ENCODE peak calls at places on chromosome 1, in ten cellular contexts. N is sciatic nerve; O is NCI-H1930; Q is activated naive CD4-positive, alpha-beta T cell treated with Interleukin-2 at 50 U/mL for 16 hours; H is OCI-LY7; Z is posterior vena cava; I is GM10248; M is cardiac muscle cell; E is fibroblast of pulmonary artery; K is kidney glomerular epithelial cell. S is an unnamed sample.
A peak's percentile ranks its signal among the peaks of the same experiment; 100 is the strongest.

GRCh38 chr1:244319283-244320132 is 132.2 kb downstream of the ADSS2 start:
- DNase-seq in E (peak; percentile 74), Q (peak; percentile 56), N (no peak), K (peak; percentile 35), I (peak; percentile 50), Z (no peak), M (peak; percentile 80), H (peak; percentile 7), O (no peak), S (no peak)

GRCh38 chr1:19468397-19468956 is 16.9 kb downstream of the CAPZB start:
- DNase-seq in Q (peak; percentile 66), N (no peak), Z (no peak), H (no peak), O (no peak), E (no peak), K (no peak), I (no peak), M (no peak), S (no peak)

GRCh38 chr1:64692911-64693310 is 52.0 kb upstream of the RAVER2 start:
- DNase-seq in M (no peak), H (no peak), O (no peak), E (no peak), I (no peak), Z (no peak), K (no peak), N (no peak), Q (no peak), S (no peak)

GRCh38 chr1:48115835-48116234 is 106.7 kb upstream of the SLC5A9 start:
- DNase-seq in N (no peak), Z (no peak), E (no peak), O (no peak), K (no peak), H (no peak), M (no peak), Q (no peak), I (no peak), S (no peak)

GRCh38 chr1:240244968-240245628 is 153.4 kb downstream of the FMN2 start:
- DNase-seq in Z (no peak), Q (no peak), H (no peak), E (peak; percentile 50), O (no peak), I (no peak), K (no peak), M (no peak), N (no peak), S (no peak)

GRCh38 chr1:172381981-172382380 is 38.5 kb upstream of the C1orf105 start:
- DNase-seq in H (no peak), Z (no peak), O (no peak), I (no peak), M (no peak), E (no peak), K (no peak), N (no peak), Q (no peak), S (no peak)

GRCh38 chr1:93081716-93082115 is 2.6 kb downstream of the MTF2 start:
- DNase-seq in K (peak; percentile 83), M (peak; percentile 91), I (no peak), N (no peak), H (no peak), Q (no peak), E (peak; percentile 92), O (no peak), Z (no peak), S (no peak)

GRCh38 chr1:243945727-243946126 is 95.7 kb upstream of the AKT3 start:
- DNase-seq in Z (no peak), Q (no peak), K (no peak), N (no peak), O (no peak), E (no peak), M (no peak), I (no peak), H (no peak), S (no peak)

GRCh38 chr1:193677874-193678273 is 491.5 kb upstream of the B3GALT2 start:
- DNase-seq in H (no peak), M (no peak), N (no peak), O (no peak), K (no peak), E (no peak), Q (no peak), I (no peak), Z (no peak), S (no peak)

GRCh38 chr1:96515430-96515829 is 206.2 kb upstream of the PTBP2 start:
- DNase-seq in H (no peak), Z (no peak), Q (no peak), N (no peak), O (no peak), K (no peak), I (no peak), E (no peak), M (no peak), S (no peak)

GRCh38 chr1:94599090-94599813 is 57.7 kb upstream of the F3 start:
- DNase-seq in Q (no peak), K (no peak), I (no peak), E (no peak), H (no peak), M (peak; percentile 29), Z (peak; percentile 77), N (peak; percentile 63), O (no peak), S (no peak)

GRCh38 chr1:56063461-56063860 is 515.9 kb downstream of the PLPP3 start:
- DNase-seq in E (peak; percentile 40), M (peak; percentile 49), Z (no peak), Q (no peak), O (no peak), H (no peak), K (no peak), I (no peak), N (no peak), S (peak; percentile 22)

GRCh38 chr1:186974774-186975181 is 146.0 kb downstream of the PLA2G4A start:
- DNase-seq in M (peak; percentile 77), Z (no peak), I (no peak), O (no peak), H (no peak), N (no peak), Q (no peak), E (peak; percentile 88), K (peak; percentile 68), S (no peak)

GRCh38 chr1:30684881-30685795 is 38.2 kb downstream of the MATN1 start:
- DNase-seq in K (no peak), E (no peak), H (no peak), I (no peak), Z (peak; percentile 81), N (no peak), Q (peak; percentile 7), O (peak; percentile 64), M (no peak), S (no peak)